ENCODE peak calls at places on chromosomes 13 and 19, in five cellular contexts. Z is fibroblast of the conjunctiva; R is iPS-NIHi11; N is stimulated activated CD4-positive, alpha-beta T cell treated with anti-CD3 and anti-CD28 coated beads, Interleukin-2, amount 100 ng/mL, for 48 hours; V is activated CD8-positive, alpha-beta T cell treated with anti-CD3 and anti-CD28 coated beads, Interleukin-2, amount 10 ng/mL, durations not matched to agents 7 days and 5 days. U is an unnamed sample.

GRCh38 chr19:35316560-35316959 is 12.4 kb upstream of the CD22 start:
- DNase-seq in N (no peak), R (peak), V (no peak), Z (no peak), U (no peak)

GRCh38 chr19:35509018-35509652 is 4.3 kb downstream of the DMKN start:
- DNase-seq in N (no peak), Z (no peak), R (peak), V (peak), U (no peak)

GRCh38 chr19:958967-959685 is 25.0 kb upstream of the WDR18 start:
- DNase-seq in R (no peak), N (peak), V (no peak), Z (no peak), U (no peak)

GRCh38 chr19:10891360-10892108 is 20.2 kb downstream of the CARM1 start:
- DNase-seq in N (no peak), R (no peak), V (no peak), Z (no peak), U (no peak)

GRCh38 chr13:106398289-106398688 is 137.2 kb downstream of the EFNB2 start:
- DNase-seq in Z (no peak), V (no peak), R (no peak), N (no peak), U (no peak)

GRCh38 chr19:17556995-17557394 is 1.5 kb downstream of the COLGALT1 start:
- DNase-seq in Z (no peak), V (no peak), N (no peak), R (no peak), U (no peak)

GRCh38 chr19:54481326-54481930 is 8.3 kb upstream of the CDC42EP5 start:
- DNase-seq in V (peak), R (peak), N (no peak), Z (no peak), U (no peak)

GRCh38 chr19:41548954-41549688 is 26.8 kb upstream of the CEACAM21 start:
- DNase-seq in N (peak), R (no peak), V (peak), Z (no peak), U (no peak)

GRCh38 chr13:35720690-35721554 is 244.4 kb upstream of the MAB21L1 start:
- DNase-seq in V (peak), N (peak), R (peak), Z (no peak), U (no peak)

GRCh38 chr19:52638601-52639000 is 446 bp upstream of the ZNF83 start:
- DNase-seq in Z (no peak), N (no peak), R (peak), V (no peak), U (peak)

GRCh38 chr13:99559560-99559959 is 58.3 kb downstream of the TM9SF2 start:
- DNase-seq in N (no peak), V (no peak), R (no peak), Z (no peak), U (no peak)

GRCh38 chr13:22506286-22506685 is 674.5 kb upstream of the SGCG start:
- DNase-seq in R (no peak), V (no peak), N (no peak), Z (no peak), U (no peak)

GRCh38 chr13:32233062-32233461 is 82.1 kb downstream of the ZAR1L start:
- DNase-seq in V (no peak), N (no peak), R (no peak), Z (no peak), U (no peak)

GRCh38 chr13:51844862-51845573 is at the start of gene TMEM272:
- DNase-seq in V (peak), N (peak), Z (no peak), R (peak), U (no peak)

U was measured in brain pericyte.